ENCODE peak calls at places on chromosome 11, in six cellular contexts. H, M, I, E, T and Y are unnamed samples.

GRCh38 chr11:63022422-63022821 is 6.8 kb upstream of the SLC22A8 start:
- DNase-seq in E (no peak), T (no peak), M (no peak), I (no peak), H (no peak), Y (no peak)

GRCh38 chr11:117547188-117547831 is 219.7 kb downstream of the CEP164 start:
- DNase-seq in H (no peak), I (no peak), M (no peak), T (no peak), E (no peak), Y (no peak)

GRCh38 chr11:35167451-35167954 is 28.5 kb downstream of the CD44 start:
- DNase-seq in I (no peak), E (peak; percentile 57), M (no peak), H (no peak), T (no peak), Y (no peak)

GRCh38 chr11:2097998-2098690 is 41.0 kb downstream of the IGF2 start:
- DNase-seq in E (no peak), I (no peak), T (no peak), H (no peak), M (no peak), Y (no peak)

GRCh38 chr11:47861762-47862161 is 13.6 kb upstream of the NUP160 start:
- DNase-seq in I (no peak), H (no peak), E (peak; percentile 65), T (no peak), M (peak; percentile 56), Y (no peak)

GRCh38 chr11:16169946-16170345 is 186.4 kb downstream of the SOX6 start:
- DNase-seq in M (no peak), T (no peak), H (no peak), E (no peak), I (no peak), Y (no peak)

GRCh38 chr11:104333977-104334376 is 170.0 kb upstream of the PDGFD start:
- DNase-seq in I (no peak), E (no peak), T (no peak), H (no peak), M (no peak), Y (no peak)

GRCh38 chr11:48002565-48002964 is 22.2 kb downstream of the PTPRJ start:
- DNase-seq in H (no peak), I (no peak), E (no peak), M (no peak), T (no peak), Y (no peak)

GRCh38 chr11:62433553-62434301 is 14.9 kb downstream of the SCGB1A1 start:
- DNase-seq in H (no peak), T (no peak), I (no peak), M (no peak), E (no peak), Y (no peak)

GRCh38 chr11:73308003-73308962 is at the start of gene ARHGEF17:
- DNase-seq in M (peak; percentile 88), I (no peak), T (no peak), E (peak; percentile 88), H (peak; percentile 73), Y (peak; percentile 67)

GRCh38 chr11:119380160-119380815 is 1.2 kb downstream of the USP2 start:
- DNase-seq in M (no peak), H (no peak), T (no peak), E (no peak), I (no peak), Y (no peak)

GRCh38 chr11:23288001-23288783 is 427.9 kb upstream of the CCDC179 start:
- DNase-seq in M (peak; percentile 49), T (no peak), H (no peak), I (peak; percentile 72), E (no peak), Y (no peak)

GRCh38 chr11:113849713-113850112 is 25.7 kb downstream of the USP28 start:
- DNase-seq in H (no peak), I (no peak), E (no peak), M (no peak), T (no peak), Y (no peak)

GRCh38 chr11:73099512-73100266 is 42.4 kb downstream of the FCHSD2 start:
- DNase-seq in E (no peak), H (no peak), I (no peak), M (no peak), T (no peak), Y (no peak)

GRCh38 chr11:114893329-114893728 is 215.0 kb downstream of the NXPE2 start:
- DNase-seq in T (no peak), I (no peak), M (no peak), H (no peak), E (no peak), Y (no peak)

GRCh38 chr11:108093128-108093904 is 28.1 kb upstream of the ACAT1 start:
- DNase-seq in T (no peak), I (peak; percentile 53), H (no peak), M (no peak), E (no peak), Y (no peak)

GRCh38 chr11:59706518-59707285 is 6.9 kb downstream of the OR10V1 start:
- DNase-seq in H (peak; percentile 86), E (peak; percentile 76), I (peak; percentile 13), M (peak; percentile 58), T (no peak), Y (no peak)

GRCh38 chr11:47560431-47560830 is 5.0 kb upstream of the PTPMT1 start:
- DNase-seq in E (no peak), I (no peak), M (no peak), H (no peak), T (no peak), Y (no peak)

GRCh38 chr11:68009391-68010000 is 631 bp upstream of the ALDH3B1 start:
- DNase-seq in H (no peak), M (peak; percentile 66), E (peak; percentile 61), T (no peak), I (no peak), Y (no peak)

DNA sequence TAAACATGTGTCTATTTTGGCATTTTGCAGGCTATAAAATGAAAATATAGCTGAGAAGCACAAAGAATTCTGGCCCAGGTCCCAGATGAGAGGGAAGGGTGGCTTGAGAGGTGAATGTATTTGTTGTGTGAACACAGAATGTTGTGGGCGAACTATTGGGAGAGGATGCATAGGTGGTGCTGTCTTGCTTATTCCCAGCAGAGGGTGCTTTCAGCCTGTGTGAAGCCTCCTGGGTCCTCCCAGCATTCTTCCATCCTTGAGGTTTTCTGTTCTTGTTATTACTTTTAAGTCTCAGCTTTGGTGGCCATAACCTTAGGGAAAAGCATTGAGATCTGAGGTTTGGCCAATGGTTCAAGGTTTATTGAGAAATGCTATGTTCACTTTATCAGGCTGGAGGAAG is 108.7 kb upstream of the SNX19 start:
- DNase-seq in T (no peak), M (peak; percentile 58), H (no peak), E (peak; percentile 63), I (peak; percentile 29), Y (no peak)
- TF ChIP-seq CTCF in T (peak; percentile 34), M (peak; percentile 78), H (no peak), E (peak; percentile 69), I (peak; percentile 85), Y (peak; percentile 59)

GRCh38 chr11:33319965-33320813 is 63.0 kb downstream of the HIPK3 start:
- DNase-seq in E (no peak), I (no peak), T (no peak), H (no peak), M (no peak), Y (no peak)
- TF ChIP-seq CTCF in E (no peak), I (no peak), T (no peak), H (no peak), M (no peak), Y (no peak)

GRCh38 chr11:128520206-128520885 is 67.0 kb downstream of the ETS1 start:
- DNase-seq in H (no peak), E (no peak), M (no peak), T (no peak), I (no peak), Y (no peak)
- TF ChIP-seq CTCF in H (no peak), E (no peak), M (no peak), T (no peak), I (no peak), Y (no peak)

DNA sequence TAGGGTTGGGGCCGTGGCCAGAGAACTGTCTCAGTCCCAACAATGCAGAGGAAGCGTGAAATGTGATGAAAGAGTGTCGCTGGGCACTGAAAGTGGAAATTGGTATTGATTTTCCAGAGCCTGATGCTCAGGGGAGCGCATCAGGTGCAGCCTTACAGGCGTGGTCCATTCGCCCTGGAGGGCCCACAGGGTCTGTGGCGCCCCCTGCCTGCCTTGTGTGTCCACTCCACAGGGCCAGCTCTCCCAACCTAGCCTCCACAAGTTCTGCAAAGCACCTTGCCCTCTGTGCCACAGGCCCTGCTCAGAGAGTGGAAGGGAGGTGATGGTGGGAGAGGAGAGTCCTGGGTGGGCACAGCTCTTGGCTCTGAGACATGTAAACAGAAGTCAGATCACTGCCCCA is 54.9 kb upstream of the LMO1 start:
- DNase-seq in M (no peak), E (peak; percentile 8), H (no peak), T (no peak), I (no peak), Y (no peak)
- TF ChIP-seq CTCF in M (no peak), E (peak; percentile 33), H (no peak), T (peak; percentile 45), I (no peak), Y (peak; percentile 48)

DNA sequence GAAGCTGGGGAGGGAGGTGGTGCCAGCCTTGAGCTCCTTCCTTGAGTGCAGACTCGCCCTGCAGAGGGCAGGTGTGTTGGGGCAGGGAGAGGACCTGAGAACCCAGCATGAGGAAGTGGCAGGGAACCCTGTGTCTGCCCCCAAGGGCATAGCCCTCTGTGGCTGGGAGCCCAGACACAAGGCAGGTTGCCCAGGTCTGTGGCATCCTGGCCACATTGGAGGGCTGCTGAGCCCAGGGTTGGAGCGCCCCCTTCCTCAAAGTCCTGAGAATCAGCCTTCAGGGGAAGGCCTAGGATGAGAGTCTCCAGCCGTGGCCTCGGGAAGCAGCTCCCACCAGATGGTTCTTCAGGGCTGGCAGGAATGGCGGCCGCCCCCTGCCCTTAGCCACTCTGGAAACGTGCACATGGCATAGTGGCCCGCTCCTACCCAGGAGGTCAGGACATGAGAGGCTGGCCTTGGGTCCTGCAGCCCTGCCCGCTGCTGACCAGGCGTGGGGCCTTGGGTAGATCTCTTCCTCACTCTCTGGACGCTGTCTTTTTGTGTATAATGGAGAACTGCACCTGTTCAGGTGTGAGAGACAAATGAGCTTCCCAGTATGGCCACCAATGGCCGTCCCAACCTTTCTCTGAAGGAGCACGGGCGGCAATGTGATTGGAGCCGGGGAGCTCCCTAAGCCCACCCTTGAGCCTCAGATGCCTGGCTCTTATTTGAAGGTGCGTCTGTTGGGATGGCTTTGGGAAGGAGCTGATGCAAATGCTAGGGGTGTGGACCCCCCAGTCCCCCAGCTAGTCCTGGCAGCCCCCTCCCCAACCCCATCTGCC is 4.5 kb upstream of the CDC42BPG start:
- DNase-seq in T (no peak), I (no peak), M (no peak), E (no peak), H (peak; percentile 89), Y (no peak)
- TF ChIP-seq CTCF in T (peak; percentile 22), I (no peak), M (peak; percentile 27), E (no peak), H (no peak), Y (no peak)

DNA sequence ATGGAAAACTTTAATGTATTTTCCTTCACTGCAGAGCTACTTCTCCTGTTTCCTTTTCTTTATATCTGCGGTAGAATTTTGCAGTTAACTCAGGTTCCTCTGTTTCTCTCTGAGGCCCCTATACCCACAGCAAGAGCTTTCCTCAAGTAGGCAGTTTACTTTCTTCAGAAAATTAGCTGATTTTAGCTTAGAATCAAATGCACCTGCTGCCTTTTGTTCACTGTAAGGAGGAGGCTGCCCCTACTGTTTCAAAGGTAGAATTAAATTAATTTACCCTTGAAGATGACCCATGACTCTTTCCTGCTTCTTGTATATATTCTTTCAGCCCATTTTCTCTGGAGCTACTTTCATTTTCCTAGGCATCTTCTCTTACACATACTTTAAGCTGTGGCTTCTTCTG is 68.7 kb upstream of the GDPD4 start:
- DNase-seq in E (no peak), H (no peak), T (no peak), M (no peak), I (no peak), Y (no peak)
- TF ChIP-seq CTCF in E (no peak), H (no peak), T (no peak), M (no peak), I (peak; percentile 14), Y (no peak)

GRCh38 chr11:32886180-32886579 is 6.4 kb upstream of the QSER1 start:
- DNase-seq in M (no peak), E (no peak), T (no peak), I (no peak), H (no peak), Y (no peak)
- TF ChIP-seq CTCF in M (no peak), E (no peak), T (no peak), I (no peak), H (no peak), Y (no peak)